ENCODE peak calls at places on chromosomes 11 and 22, in eight cellular contexts. Z, R, T, M, P, X, Y and N are unnamed samples. For H3K4me1 and H3K36me3, the result is how much of the 10 kb centered on the place peaks cover.

GRCh38 chr11:64224151-64224890 is 1.7 kb downstream of the TRPT1 start:
- DNase-seq in Z (no peak), R (peak), T (no peak), M (no peak), P (no peak), X (no peak), Y (no peak), N (no peak)

GRCh38 chr22:19871023-19871844 is 16.6 kb upstream of the GNB1L start:
- DNase-seq in Z (no peak), R (peak), T (peak), M (peak), P (no peak), X (no peak), Y (peak), N (no peak)

GRCh38 chr11:131810511-131810910 is 440.1 kb downstream of the NTM start:
- DNase-seq in Z (no peak), R (no peak), T (no peak), M (no peak), P (no peak), X (no peak), Y (no peak), N (no peak)

GRCh38 chr11:78140392-78141077 is 1.1 kb upstream of the ALG8 start:
- DNase-seq in Z (no peak), R (no peak), T (no peak), M (no peak), P (no peak), X (no peak), Y (no peak), N (no peak)

GRCh38 chr22:36544107-36544620 is 15.2 kb upstream of the EIF3D start:
- DNase-seq in Z (no peak), R (no peak), T (no peak), M (no peak), P (no peak), X (no peak), Y (no peak), N (no peak)

GRCh38 chr11:24716403-24716802 is 219.6 kb downstream of the LUZP2 start:
- DNase-seq in Z (no peak), R (no peak), T (no peak), M (no peak), P (no peak), X (no peak), Y (no peak), N (no peak)

GRCh38 chr11:126654886-126655806 is 299.7 kb downstream of the ST3GAL4 start:
- DNase-seq in Z (no peak), R (no peak), T (no peak), M (no peak), P (no peak), X (no peak), Y (no peak), N (no peak)

GRCh38 chr22:26769663-26770062 is 112.3 kb downstream of the MIAT start:
- DNase-seq in Z (no peak), R (no peak), T (no peak), M (no peak), P (no peak), X (no peak), Y (no peak), N (no peak)

GRCh38 chr11:61688368-61689163 is 8.4 kb downstream of the DAGLA start:
- DNase-seq in Z (peak), R (no peak), T (peak), M (peak), P (no peak), X (peak), Y (peak), N (no peak)

GRCh38 chr22:19048531-19048930 is 73.7 kb downstream of the DGCR2 start:
- DNase-seq in Z (no peak), R (no peak), T (no peak), M (no peak), P (no peak), X (no peak), Y (no peak), N (no peak)

GRCh38 chr11:118198370-118198769 is 21.9 kb upstream of the SCN2B start:
- DNase-seq in Z (peak), R (peak), T (peak), M (peak), P (peak), X (peak), Y (peak), N (no peak)

GRCh38 chr22:42648017-42648367 is 1.2 kb downstream of the CYB5R3 start:
- DNase-seq in Z (no peak), R (no peak), T (no peak), M (no peak), P (no peak), X (no peak), Y (no peak), N (no peak)
- H3K4me1 ChIP-seq in Z (half or more), R (half or more), T (under half), M (under half), P (under half), X (half or more), Y (half or more), N (half or more)

GRCh38 chr11:72222106-72222891 is 2.3 kb upstream of the INPPL1 start:
- DNase-seq in Z (no peak), R (peak), T (no peak), M (no peak), P (peak), X (no peak), Y (no peak), N (no peak)

GRCh38 chr11:72221386-72221785 is 3.2 kb upstream of the INPPL1 start:
- DNase-seq in Z (no peak), R (peak), T (no peak), M (no peak), P (no peak), X (no peak), Y (no peak), N (no peak)

GRCh38 chr11:72220696-72221363 is 3.7 kb upstream of the INPPL1 start:
- DNase-seq in Z (no peak), R (peak), T (no peak), M (no peak), P (no peak), X (no peak), Y (no peak), N (no peak)

GRCh38 chr11:72217856-72218745 is 1.5 kb downstream of the FOLR2 start:
- DNase-seq in Z (no peak), R (no peak), T (no peak), M (no peak), P (no peak), X (no peak), Y (no peak), N (no peak)

GRCh38 chr11:72216638-72217037 is at the start of gene FOLR2:
- DNase-seq in Z (no peak), R (no peak), T (no peak), M (no peak), P (no peak), X (no peak), Y (no peak), N (no peak)
- TF ChIP-seq CTCF in Z (no peak), R (no peak), T (no peak), M (no peak), P (no peak), X (no peak), Y (no peak), N (no peak)

GRCh38 chr22:43173566-43173965 is 13.4 kb downstream of the TTLL12 start:
- DNase-seq in Z (no peak), R (peak), T (no peak), M (no peak), P (no peak), X (no peak), Y (no peak), N (no peak)

GRCh38 chr22:43172191-43172590 is 14.7 kb downstream of the TTLL12 start:
- DNase-seq in Z (no peak), R (peak), T (no peak), M (no peak), P (no peak), X (no peak), Y (no peak), N (no peak)

GRCh38 chr22:43174941-43175531 is 11.9 kb downstream of the TTLL12 start:
- DNase-seq in Z (no peak), R (peak), T (no peak), M (no peak), P (no peak), X (no peak), Y (no peak), N (no peak)

GRCh38 chr22:43176090-43176489 is 10.8 kb downstream of the TTLL12 start:
- DNase-seq in Z (no peak), R (peak), T (no peak), M (no peak), P (no peak), X (no peak), Y (no peak), N (no peak)

GRCh38 chr22:43173976-43174720 is 12.8 kb downstream of the TTLL12 start:
- DNase-seq in Z (no peak), R (peak), T (no peak), M (no peak), P (no peak), X (no peak), Y (no peak), N (no peak)
- H3K36me3 ChIP-seq in Z (under half), R (half or more), T (half or more), M (half or more), P (under half), X (under half), Y (half or more), N (under half)

DNA sequence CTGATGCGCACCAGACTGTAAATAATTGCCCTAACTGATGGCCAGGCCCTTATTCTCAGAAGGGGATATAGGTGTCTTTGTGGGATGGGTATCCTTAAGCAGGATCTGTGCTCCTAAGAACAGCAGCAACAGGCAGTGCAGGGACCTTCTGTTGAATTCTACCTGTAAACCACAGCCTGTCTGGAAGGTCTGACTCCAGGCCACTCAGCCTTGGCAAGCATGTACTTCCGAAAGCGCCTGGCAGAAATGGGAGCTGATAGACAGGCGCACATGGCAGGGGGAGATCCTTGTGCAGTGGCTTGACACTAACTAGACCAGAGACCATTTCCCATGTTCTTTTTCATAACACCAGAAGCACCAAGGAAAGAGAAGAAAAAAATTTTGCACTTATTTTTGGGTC is 59.0 kb downstream of the C22orf31 start:
- DNase-seq in Z (peak), R (no peak), T (no peak), M (no peak), P (no peak), X (no peak), Y (no peak), N (no peak)
- H3K4me1 ChIP-seq in Z (under half), R (under half), T (under half), M (under half), P (half or more), X (under half), Y (under half), N (under half)

DNA sequence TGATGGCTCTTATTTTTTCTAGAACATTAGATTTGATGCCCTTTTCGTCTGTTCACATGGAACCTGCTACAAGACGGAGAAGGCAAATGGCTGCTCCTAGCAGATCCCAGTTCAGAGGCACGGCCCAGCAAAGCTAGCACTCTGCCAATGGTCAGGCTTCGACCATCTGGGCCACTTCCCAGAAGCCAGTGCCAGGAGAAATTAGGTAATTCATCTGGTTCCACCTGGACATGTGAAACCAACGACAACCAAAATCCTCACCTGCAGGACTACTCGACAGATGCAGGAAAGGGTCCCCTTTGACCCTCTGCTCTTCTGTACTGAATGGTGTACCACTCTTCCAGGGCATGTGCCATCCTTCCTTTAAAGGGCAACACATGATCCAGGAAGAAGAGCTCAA is 25.4 kb downstream of the MICAL3 start:
- DNase-seq in Z (no peak), R (no peak), T (no peak), M (no peak), P (no peak), X (no peak), Y (no peak), N (no peak)
- TF ChIP-seq CTCF in Z (no peak), R (no peak), T (no peak), M (no peak), P (no peak), X (no peak), Y (no peak), N (no peak)

DNA sequence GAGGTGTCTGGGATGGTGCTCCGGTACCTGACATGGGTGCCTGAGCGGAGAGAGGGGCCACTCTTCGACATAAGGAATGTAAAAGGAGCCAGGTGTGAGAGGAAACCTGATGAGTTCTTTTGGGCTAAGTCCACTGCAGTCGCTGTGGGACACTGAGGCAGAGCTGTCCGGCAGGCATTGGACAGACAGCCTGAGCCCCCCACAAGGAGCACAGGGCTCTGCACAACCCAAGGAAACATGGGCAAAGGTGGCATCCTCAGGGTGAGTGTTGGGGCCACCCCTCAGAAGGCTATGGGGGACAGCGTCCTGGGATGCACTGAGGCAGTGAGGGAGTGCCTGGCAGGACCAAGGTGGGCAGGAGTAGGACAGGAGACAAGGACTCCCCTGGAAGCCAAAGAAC is 57.7 kb upstream of the EMID1 start:
- DNase-seq in Z (peak), R (peak), T (peak), M (no peak), P (no peak), X (no peak), Y (no peak), N (no peak)
- H3K36me3 ChIP-seq in Z (under half), R (under half), T (under half), M (under half), P (under half), X (under half), Y (under half), N (under half)